ENCODE peak calls at places on chromosomes 4 and X, in four cellular contexts. K is endothelial cell, L is RWPE1, A is upper lobe of left lung. R is an unnamed sample.
A peak's percentile ranks its signal among the peaks of the same experiment; 100 is the strongest.

GRCh38 chr4:72128741-72129140 is 96.9 kb downstream of the NPFFR2 start:
- DNase-seq in K (no peak), L (no peak), A (no peak), R (no peak)

GRCh38 chr4:11949355-11949754 is 520.7 kb upstream of the HS3ST1 start:
- DNase-seq in K (no peak), L (no peak), A (no peak), R (no peak)

GRCh38 chrX:11470231-11470630 is 177.0 kb downstream of the AMELX start:
- DNase-seq in K (no peak), L (peak; percentile 2), A (no peak), R (peak; percentile 42)

GRCh38 chrX:20046864-20047263 is 56.0 kb upstream of the BCLAF3 start:
- DNase-seq in K (no peak), L (no peak), A (no peak), R (no peak)

GRCh38 chr4:36152712-36153111 is 91.6 kb downstream of the ARAP2 start:
- DNase-seq in K (no peak), L (no peak), A (no peak), R (no peak)

GRCh38 chrX:53481816-53482485 is 47.8 kb upstream of the HSD17B10 start:
- DNase-seq in K (peak; percentile 47), L (no peak), A (no peak), R (peak; percentile 26)

GRCh38 chr4:20252656-20253271 is 1.1 kb downstream of the SLIT2 start:
- DNase-seq in K (peak; percentile 23), L (no peak), A (peak; percentile 84), R (no peak)

GRCh38 chr4:84493092-84493850 is 5.8 kb downstream of the NKX6-1 start:
- DNase-seq in K (peak; percentile 58), L (no peak), A (peak; percentile 86), R (no peak)

GRCh38 chr4:94695389-94695788 is 62.4 kb upstream of the BMPR1B start:
- DNase-seq in K (no peak), L (no peak), A (no peak), R (no peak)

GRCh38 chr4:122914938-122915337 is 7.5 kb downstream of the NUDT6 start:
- DNase-seq in K (no peak), L (no peak), A (no peak), R (no peak)

GRCh38 chr4:86043755-86044592 is 315.9 kb downstream of the MAPK10 start:
- DNase-seq in K (peak; percentile 44), L (peak; percentile 15), A (no peak), R (no peak)

GRCh38 chr4:3480528-3481112 is 17.5 kb downstream of the DOK7 start:
- DNase-seq in K (peak; percentile 98), L (peak; percentile 39), A (peak; percentile 96), R (peak; percentile 34)

DNA sequence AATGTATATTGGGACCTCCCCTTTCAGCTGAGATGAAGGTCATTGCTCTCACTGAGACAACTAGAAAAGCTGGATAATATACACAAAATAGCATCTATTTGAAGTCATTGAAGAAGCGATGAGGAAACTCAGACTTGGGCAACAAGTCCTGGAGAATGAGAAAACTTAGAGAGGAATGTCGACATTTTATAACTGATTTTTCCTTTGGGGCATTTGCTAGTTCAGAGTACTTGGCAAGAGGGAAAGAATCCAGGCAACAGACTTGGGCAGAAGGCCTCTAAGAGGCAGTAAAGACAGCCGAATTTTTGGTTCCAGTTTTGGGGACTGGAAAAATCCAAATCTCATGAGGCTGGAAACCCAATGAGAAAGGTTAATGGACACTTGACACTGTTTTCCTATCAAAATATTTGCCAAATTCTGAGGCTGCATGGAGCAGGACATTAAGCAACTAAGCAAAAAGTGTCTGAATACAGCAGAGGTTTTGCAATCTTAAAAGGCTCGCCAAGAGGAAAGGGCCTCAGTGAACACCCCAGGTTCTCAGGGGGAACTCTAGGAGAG is 21.0 kb upstream of the ANXA5 start:
- DNase-seq in K (no peak), L (no peak), A (no peak), R (no peak)
- TF ChIP-seq CTCF in K (no peak), L (no peak), A (no peak), R (no peak)

GRCh38 chrX:104309169-104309568 is 54.4 kb upstream of the ESX1 start:
- DNase-seq in K (no peak), L (no peak), A (no peak), R (no peak)
- TF ChIP-seq CTCF in K (no peak), L (no peak), A (no peak), R (no peak)

DNA sequence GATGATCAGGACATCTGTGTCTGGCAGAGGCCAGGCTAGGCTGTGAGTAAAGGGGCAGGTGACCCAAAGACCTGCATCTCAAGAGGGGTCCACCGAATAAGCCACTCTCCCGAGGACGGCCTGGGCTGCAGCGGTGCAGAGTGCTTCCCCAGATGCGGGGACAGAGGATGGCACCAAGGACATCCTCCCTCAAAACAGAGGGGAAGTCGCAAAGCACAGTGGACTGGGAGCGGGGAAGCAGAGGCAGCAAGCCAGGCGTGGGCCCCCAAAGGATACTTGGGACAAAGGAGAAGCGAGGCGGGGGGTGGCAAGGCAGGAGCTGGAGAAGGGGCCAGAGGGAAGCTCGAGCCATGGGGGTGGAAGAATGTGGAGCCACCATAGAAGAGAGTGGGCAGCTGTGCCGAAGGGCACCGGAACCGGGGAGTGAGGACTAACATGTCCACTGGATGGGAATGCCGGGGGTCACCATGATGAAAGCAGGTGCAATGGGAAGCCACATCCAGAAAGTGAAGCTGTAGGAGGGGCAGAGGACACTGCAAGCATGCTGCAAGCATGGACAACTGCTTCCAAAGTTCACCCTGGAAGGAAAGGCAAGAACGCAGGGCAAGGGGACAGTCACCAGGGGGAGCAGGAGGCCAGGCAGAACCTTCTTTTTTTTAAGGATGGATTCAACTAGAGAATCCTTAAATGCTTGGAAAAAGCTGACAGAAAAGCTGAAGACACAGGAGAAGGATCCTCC is 169.6 kb downstream of the AFAP1 start:
- DNase-seq in K (peak; percentile 47), L (peak; percentile 6), A (peak; percentile 58), R (no peak)
- TF ChIP-seq CTCF in K (peak; percentile 14), L (no peak), A (no peak), R (peak; percentile 65)

GRCh38 chr4:97984545-97985131 is 158.6 kb downstream of the STPG2 start:
- DNase-seq in K (peak; percentile 20), L (no peak), A (no peak), R (no peak)
- TF ChIP-seq CTCF in K (peak; percentile 82), L (no peak), A (no peak), R (peak; percentile 41)

GRCh38 chrX:70552174-70552704 is 107.6 kb downstream of the DLG3 start:
- DNase-seq in K (no peak), L (no peak), A (no peak), R (no peak)

GRCh38 chrX:70554523-70554922 is 109.9 kb downstream of the DLG3 start:
- DNase-seq in K (no peak), L (no peak), A (no peak), R (no peak)

GRCh38 chrX:70553516-70553915 is 108.9 kb downstream of the DLG3 start:
- DNase-seq in K (no peak), L (no peak), A (no peak), R (no peak)

GRCh38 chrX:70554948-70555347 is 110.3 kb downstream of the DLG3 start:
- DNase-seq in K (no peak), L (no peak), A (no peak), R (no peak)

DNA sequence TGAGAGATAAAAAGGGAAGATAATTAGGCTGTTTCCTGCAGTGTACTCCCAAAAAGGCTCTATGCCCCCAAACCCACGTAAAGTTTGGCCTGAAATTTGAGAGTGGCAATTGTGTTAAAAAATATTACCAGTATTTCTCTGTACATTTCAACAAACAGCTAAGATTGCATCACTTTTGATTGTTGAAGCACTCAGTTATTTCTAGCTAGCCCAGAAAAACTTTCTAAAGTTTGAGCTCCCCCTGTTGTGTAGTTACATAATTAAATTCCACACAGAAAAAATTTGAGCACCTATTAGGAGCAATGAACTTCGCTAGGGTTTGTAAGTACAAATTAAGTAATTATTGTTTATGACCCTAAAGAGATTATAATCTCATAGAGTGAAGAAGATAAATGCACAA is 109.4 kb downstream of the DLG3 start:
- DNase-seq in K (no peak), L (peak; percentile 17), A (no peak), R (no peak)
- TF ChIP-seq CTCF in K (no peak), L (no peak), A (no peak), R (peak; percentile 8)

DNA sequence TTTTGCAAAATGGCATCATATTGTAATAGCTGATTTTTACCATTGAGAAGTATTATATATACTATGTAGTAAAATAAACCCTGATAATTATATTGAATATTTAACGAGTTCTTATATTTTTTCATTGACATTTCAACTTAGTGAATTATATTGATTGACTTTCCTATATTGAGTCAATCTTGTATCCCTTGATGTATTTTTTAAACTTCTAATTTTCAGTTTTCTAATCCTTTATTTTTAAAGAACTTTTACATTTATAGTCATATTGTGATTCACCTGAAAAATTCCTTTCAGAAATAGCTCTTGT is 54.4 kb downstream of the CXCL1 start:
- DNase-seq in K (no peak), L (no peak), A (no peak), R (no peak)
- TF ChIP-seq CTCF in K (no peak), L (peak; percentile 21), A (no peak), R (no peak)